ENCODE peak calls at places on chromosomes 3 and 15, in eight cellular contexts. L is PC-3, S is GM23338, Q is MM.1S, Z is SK-N-SH, D is HCT116, Y is OCI-LY7, A is hepatocyte. O is an unnamed sample.

GRCh38 chr15:80778964-80779657 is at the start of gene CEMIP:
- DNase-seq in A (peak), D (peak), Z (peak), S (peak), Y (no peak), L (peak), Q (peak), O (peak)

GRCh38 chr15:48811325-48811938 is 563 bp upstream of the CEP152 start:
- DNase-seq in Q (peak), S (peak), Z (no peak), A (peak), Y (peak), L (peak), D (no peak), O (peak)

GRCh38 chr3:115615001-115615447 is 8.3 kb upstream of the GAP43 start:
- DNase-seq in S (peak), D (peak), A (peak), Z (no peak), L (peak), Q (no peak), Y (no peak), O (peak)

GRCh38 chr3:120908030-120908802 is at the start of gene STXBP5L:
- DNase-seq in Z (peak), Q (peak), S (peak), A (peak), D (peak), Y (peak), L (peak), O (peak)

GRCh38 chr3:22326305-22326704 is 575.3 kb upstream of the ZNF385D start:
- DNase-seq in Q (no peak), A (no peak), S (no peak), L (no peak), D (no peak), Z (no peak), Y (no peak), O (no peak)

GRCh38 chr15:43488790-43489585 is 4.0 kb downstream of the TP53BP1 start:
- DNase-seq in Y (no peak), Z (no peak), Q (no peak), D (no peak), S (no peak), L (no peak), A (no peak), O (no peak)

GRCh38 chr3:18351823-18352744 is 73.1 kb downstream of the SATB1 start:
- DNase-seq in A (peak), D (no peak), S (peak), L (peak), Z (peak), Y (no peak), Q (no peak), O (peak)

GRCh38 chr3:115547207-115547606 is 76.1 kb upstream of the GAP43 start:
- DNase-seq in A (no peak), Y (no peak), L (no peak), D (no peak), Z (no peak), Q (no peak), S (no peak), O (no peak)

GRCh38 chr15:88574646-88575045 is 28.2 kb upstream of the DET1 start:
- DNase-seq in S (peak), A (no peak), D (no peak), Q (no peak), Y (no peak), L (no peak), Z (no peak), O (peak)

GRCh38 chr15:77822631-77823230 is 190.0 kb upstream of the LINGO1 start:
- DNase-seq in S (no peak), Z (peak), L (no peak), Q (no peak), D (no peak), A (no peak), Y (no peak), O (no peak)

GRCh38 chr15:96972201-96972600 is 641.7 kb downstream of the NR2F2 start:
- DNase-seq in Z (no peak), A (no peak), S (no peak), D (no peak), Q (no peak), Y (no peak), L (no peak), O (no peak)

GRCh38 chr15:57541805-57542504 is 49.7 kb upstream of the MYZAP start:
- DNase-seq in Y (peak), S (peak), Q (no peak), D (peak), Z (peak), L (peak), A (peak), O (peak)

GRCh38 chr3:133562376-133562775 is 11.1 kb upstream of the CDV3 start:
- DNase-seq in L (no peak), S (no peak), D (no peak), Y (no peak), Z (no peak), Q (no peak), A (no peak), O (no peak)

GRCh38 chr3:164641071-164641470 is 437.2 kb downstream of the SI start:
- DNase-seq in D (no peak), Z (no peak), L (no peak), A (no peak), S (no peak), Y (no peak), Q (no peak), O (no peak)

GRCh38 chr15:29785068-29785467 is 37.2 kb downstream of the TJP1 start:
- DNase-seq in D (no peak), Y (no peak), A (no peak), Q (no peak), L (no peak), Z (no peak), S (no peak), O (no peak)

GRCh38 chr3:47780727-47781325 is 867 bp downstream of the SMARCC1 start:
- DNase-seq in A (no peak), Q (no peak), L (peak), Y (no peak), Z (peak), S (no peak), D (no peak), O (no peak)

GRCh38 chr3:9970020-9970652 is 16.5 kb downstream of the EMC3 start:
- DNase-seq in Q (no peak), Z (no peak), A (no peak), D (no peak), Y (no peak), L (peak), S (no peak), O (no peak)

GRCh38 chr3:134074001-134074789 is 44.5 kb upstream of the SLCO2A1 start:
- DNase-seq in Y (no peak), S (no peak), Z (no peak), D (no peak), L (no peak), A (no peak), Q (no peak), O (no peak)

GRCh38 chr15:64807751-64808222 is 17.7 kb downstream of the PIF1 start:
- DNase-seq in Y (no peak), L (no peak), S (peak), A (no peak), Q (no peak), Z (no peak), D (no peak), O (no peak)

GRCh38 chr15:65050270-65050669 is 5.1 kb downstream of the SLC51B start:
- DNase-seq in S (no peak), Y (no peak), D (no peak), Q (no peak), Z (no peak), A (no peak), L (no peak), O (no peak)

GRCh38 chr3:27302891-27303290 is 66.3 kb downstream of the NEK10 start:
- DNase-seq in D (no peak), Q (no peak), S (no peak), Y (no peak), L (no peak), A (no peak), Z (no peak), O (no peak)

GRCh38 chr3:35932995-35933394 is 293.7 kb downstream of the ARPP21 start:
- DNase-seq in A (no peak), Y (no peak), S (no peak), Z (no peak), Q (no peak), L (peak), D (peak), O (no peak)

GRCh38 chr3:133437391-133438093 is 37.7 kb downstream of the BFSP2 start:
- DNase-seq in Z (peak), Q (no peak), A (no peak), S (peak), D (no peak), Y (no peak), L (no peak), O (no peak)

GRCh38 chr3:45537960-45538640 is 56.5 kb upstream of the LIMD1 start:
- DNase-seq in Z (no peak), S (no peak), A (peak), L (no peak), Q (no peak), D (no peak), Y (no peak), O (no peak)

GRCh38 chr3:9398715-9399708 is 1.6 kb downstream of the SETD5 start:
- DNase-seq in Y (peak), S (peak), L (peak), D (no peak), A (peak), Q (peak), Z (no peak), O (peak)

GRCh38 chr3:50474717-50475116 is 28.7 kb downstream of the CACNA2D2 start:
- DNase-seq in A (no peak), Y (no peak), Z (no peak), Q (no peak), D (no peak), L (peak), S (no peak), O (no peak)

GRCh38 chr3:105367063-105367405 is 325 bp downstream of the ALCAM start:
- DNase-seq in L (peak), Q (peak), S (peak), A (peak), Y (peak), D (no peak), Z (peak), O (peak)

GRCh38 chr3:43035801-43036340 is 56.8 kb downstream of the GASK1A start:
- DNase-seq in A (no peak), Z (no peak), L (no peak), D (no peak), Q (no peak), Y (no peak), S (no peak), O (no peak)

GRCh38 chr3:148223266-148223665 is 474.4 kb upstream of the AGTR1 start:
- DNase-seq in S (no peak), Y (no peak), Q (no peak), D (no peak), A (no peak), L (no peak), Z (no peak), O (no peak)

GRCh38 chr15:70703066-70703465 is 60.3 kb downstream of the UACA start:
- DNase-seq in Y (no peak), Q (no peak), S (no peak), Z (no peak), A (no peak), D (no peak), L (no peak), O (no peak)

GRCh38 chr15:51065781-51066180 is 28.9 kb downstream of the TNFAIP8L3 start:
- DNase-seq in L (no peak), Q (no peak), Y (no peak), A (no peak), Z (no peak), S (no peak), D (no peak), O (no peak)

GRCh38 chr15:51071609-51072008 is 23.1 kb downstream of the TNFAIP8L3 start:
- DNase-seq in D (no peak), S (no peak), Q (no peak), A (no peak), L (no peak), Z (no peak), Y (no peak), O (no peak)

GRCh38 chr15:51067510-51067909 is 27.2 kb downstream of the TNFAIP8L3 start:
- DNase-seq in A (no peak), Q (no peak), L (no peak), D (no peak), Z (no peak), Y (no peak), S (no peak), O (no peak)

GRCh38 chr15:51074926-51075325 is 19.8 kb downstream of the TNFAIP8L3 start:
- DNase-seq in Y (no peak), Z (no peak), D (no peak), L (no peak), S (no peak), A (no peak), Q (no peak), O (no peak)

DNA sequence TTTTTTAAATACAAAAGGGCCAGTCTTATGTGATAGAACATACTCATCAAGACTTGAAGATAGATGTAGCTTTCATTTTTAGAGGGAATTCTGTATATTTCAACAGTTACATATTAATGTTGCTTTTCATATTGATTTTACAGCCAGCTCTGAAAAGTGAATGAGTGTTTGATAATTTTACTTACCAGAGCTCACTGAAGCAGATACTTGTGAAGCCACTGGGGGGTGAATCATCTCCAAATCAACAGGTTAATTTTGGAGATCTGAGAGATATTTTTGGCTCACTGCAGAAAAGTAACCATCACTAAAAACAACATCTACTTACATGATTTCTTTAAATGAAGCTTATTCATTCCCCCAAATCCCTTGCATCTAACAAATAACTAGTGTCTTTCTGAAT is 24.7 kb downstream of the TNFAIP8L3 start:
- DNase-seq in Z (no peak), S (no peak), L (no peak), A (no peak), Q (no peak), Y (no peak), D (no peak), O (no peak)
- H3K4me3 ChIP-seq in Z (no peak), S (no peak), L (no peak), A (no peak), Q (no peak), Y (no peak), D (no peak), O (no peak)

DNA sequence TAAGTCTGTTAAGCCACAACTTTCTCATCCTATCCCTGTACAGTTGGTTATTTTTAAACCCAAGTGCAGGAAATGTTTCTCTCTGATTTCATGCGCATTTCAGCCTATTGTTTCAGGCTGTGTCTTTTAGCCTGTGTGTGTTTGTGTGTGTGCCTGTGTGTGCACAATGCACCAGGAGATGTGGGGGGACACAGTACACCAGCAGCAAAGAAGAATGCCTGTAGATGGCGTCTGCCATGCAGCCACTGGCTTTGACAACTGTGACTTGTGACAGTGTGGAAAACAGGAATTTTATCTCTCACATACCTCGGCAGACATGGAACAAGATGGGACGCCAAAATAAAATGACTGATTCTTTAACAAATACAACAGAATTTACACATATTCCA is 43.6 kb upstream of the PLXNA1 start:
- DNase-seq in Z (peak), Y (no peak), D (no peak), A (no peak), S (peak), Q (no peak), L (no peak), O (peak)
- TF ChIP-seq CTCF in Z (peak), Y (peak), D (peak), A (no peak), S (peak), Q (no peak), L (no peak), O (peak)

DNA sequence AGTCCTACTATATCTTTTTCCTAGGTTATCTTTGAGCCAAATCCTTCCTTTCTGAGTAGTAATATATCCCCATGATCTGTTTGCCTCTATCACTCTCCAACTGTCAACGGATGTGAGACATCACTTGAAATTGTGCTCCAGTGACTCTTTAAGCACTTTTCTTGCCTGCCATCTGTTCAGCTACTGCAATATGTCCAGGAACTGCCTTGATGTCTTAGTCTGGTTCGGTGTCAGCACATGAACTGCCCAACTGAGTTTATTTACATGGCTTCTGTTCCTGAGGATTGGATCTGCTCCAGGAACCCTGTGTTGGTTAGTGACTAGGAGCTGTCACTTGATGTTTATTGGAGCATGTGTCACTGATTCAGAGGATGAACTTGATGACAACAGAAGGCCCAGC is 116.5 kb downstream of the SLC9A9 start:
- DNase-seq in S (no peak), L (no peak), Q (no peak), Z (no peak), D (no peak), Y (no peak), A (no peak), O (no peak)
- TF ChIP-seq EZH2phosphoT487 in S (no peak), L (no peak), Q (no peak), Z (no peak), D (no peak), Y (no peak), A (no peak), O (no peak)

DNA sequence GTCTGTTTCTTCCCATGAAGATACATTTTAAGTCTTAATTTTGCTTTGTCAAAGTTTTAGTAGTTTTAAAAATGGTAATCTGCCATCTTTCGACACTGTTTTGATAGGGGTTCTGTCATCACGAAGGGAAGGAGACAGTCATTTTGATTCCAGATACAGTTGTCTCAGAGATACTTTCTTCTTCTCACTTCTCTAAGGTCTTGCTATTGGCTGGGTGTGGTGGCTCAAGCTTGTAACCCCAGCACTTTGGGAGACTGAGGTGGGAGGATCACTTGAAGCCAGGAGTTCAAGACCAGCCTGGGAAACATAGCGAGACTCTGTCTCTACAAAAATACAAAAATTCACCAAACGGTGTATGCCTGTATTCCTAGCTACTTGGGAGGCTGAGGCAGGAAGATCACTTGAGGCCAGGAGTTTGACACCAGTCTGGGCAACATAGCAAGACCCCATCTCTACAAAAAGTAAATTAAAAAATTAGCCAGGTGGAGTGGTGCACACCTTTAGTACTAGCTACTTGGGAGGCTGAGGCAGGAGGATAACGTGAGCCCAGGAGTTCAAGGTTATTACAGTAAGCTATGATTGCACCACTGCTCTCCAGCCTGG is 3.3 kb downstream of the RAB8B start:
- DNase-seq in S (no peak), L (no peak), Z (no peak), A (no peak), Q (no peak), D (no peak), Y (no peak), O (no peak)
- H3K4me3 ChIP-seq in S (no peak), L (no peak), Z (no peak), A (no peak), Q (peak), D (no peak), Y (peak), O (no peak)

GRCh38 chr3:137121704-137122314 is 164.0 kb downstream of the IL20RB start:
- DNase-seq in Q (peak), D (peak), A (peak), Z (peak), S (peak), L (peak), Y (peak), O (peak)
- TF ChIP-seq CTCF in Q (peak), D (peak), A (peak), Z (peak), S (peak), L (peak), Y (peak), O (peak)

GRCh38 chr3:187360087-187360486 is 8.1 kb upstream of the RTP4 start:
- DNase-seq in A (no peak), D (no peak), Q (no peak), S (peak), Y (no peak), Z (no peak), L (no peak), O (peak)
- TF ChIP-seq EZH2phosphoT487 in A (no peak), D (no peak), Q (no peak), S (no peak), Y (no peak), Z (no peak), L (no peak), O (no peak)

DNA sequence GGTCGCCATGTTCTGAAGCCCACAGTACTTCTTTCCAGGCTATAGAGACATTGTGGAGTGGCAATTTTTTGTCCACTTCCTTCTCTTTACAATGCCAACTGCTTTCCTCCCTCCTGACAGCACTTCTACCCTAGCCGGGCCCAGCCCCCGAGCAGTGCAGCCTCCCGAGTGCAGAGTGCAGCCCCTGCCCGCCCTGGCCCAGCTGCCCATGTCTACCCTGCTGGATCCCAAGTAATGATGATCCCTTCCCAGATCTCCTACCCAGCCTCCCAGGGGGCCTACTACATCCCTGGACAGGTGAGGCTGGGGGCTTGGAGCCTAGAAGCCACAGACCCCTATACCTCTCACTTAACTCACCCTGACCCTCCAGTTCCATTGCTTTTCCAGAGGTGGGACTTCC is 2.8 kb downstream of the EIF4G1 start:
- DNase-seq in Q (no peak), Y (no peak), L (no peak), A (no peak), D (no peak), Z (no peak), S (no peak), O (no peak)
- H3K4me3 ChIP-seq in Q (peak), Y (peak), L (peak), A (no peak), D (no peak), Z (peak), S (no peak), O (no peak)

GRCh38 chr3:64319391-64319790 is 94.1 kb upstream of the PRICKLE2 start:
- DNase-seq in Y (no peak), Q (no peak), D (no peak), S (peak), L (no peak), Z (no peak), A (peak), O (peak)
- TF ChIP-seq CTCF in Y (no peak), Q (no peak), D (no peak), S (peak), L (no peak), Z (no peak), A (no peak), O (peak)

DNA sequence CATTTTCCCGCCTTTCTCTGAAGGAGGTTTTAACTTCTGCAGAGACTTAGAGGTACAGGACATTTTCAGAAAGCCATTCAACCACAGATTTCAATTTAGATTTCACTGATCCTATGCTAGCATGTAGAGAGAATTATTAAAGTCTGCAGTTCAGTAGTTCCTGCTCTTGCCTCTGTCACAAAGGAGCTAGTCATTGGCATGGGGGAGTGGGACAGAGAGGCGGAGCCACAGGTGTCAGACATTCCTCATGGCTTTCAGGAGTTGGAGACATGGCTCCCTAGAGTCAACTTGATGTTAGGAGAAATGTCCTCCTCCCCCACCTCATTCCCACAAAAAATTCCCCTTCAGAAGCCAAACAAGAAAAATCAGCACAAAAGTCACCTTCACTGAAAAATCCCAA is 66.0 kb upstream of the SIAH2 start:
- DNase-seq in Y (no peak), A (no peak), S (no peak), Z (no peak), D (no peak), L (no peak), Q (no peak), O (no peak)
- TF ChIP-seq EZH2phosphoT487 in Y (no peak), A (no peak), S (no peak), Z (no peak), D (no peak), L (no peak), Q (no peak), O (no peak)

GRCh38 chr3:73427018-73427750 is 197.6 kb downstream of the PDZRN3 start:
- DNase-seq in L (no peak), A (no peak), Y (no peak), Q (no peak), Z (no peak), D (no peak), S (no peak), O (no peak)
- H3K4me3 ChIP-seq in L (no peak), A (no peak), Y (no peak), Q (no peak), Z (no peak), D (no peak), S (no peak), O (no peak)

O was measured in neural progenitor cell.